ENCODE peak calls at places on chromosomes 6 and 20, in eight cellular contexts. One of them, this sample, is unnamed.

GRCh38 chr20:49706548-49707517 is 6.8 kb downstream of the B4GALT5 start:
- DNase-seq in activated CD4-positive, alpha-beta memory T cell treated with anti-CD3 and anti-CD28 coated beads, Interleukin-2, amount 10 ng/mL, durations not matched to agents 7 days and 5 days: no peak
- DNase-seq in ELF-1: no peak
- DNase-seq in lower lobe of right lung: no peak
- DNase-seq in LoVo: no peak
- DNase-seq in tibial nerve: no peak
- DNase-seq in A172: no peak
- DNase-seq in anterior cingulate cortex: no peak
- DNase-seq in this sample: no peak

GRCh38 chr6:106181664-106182418 is 95.7 kb downstream of the PRDM1 start:
- DNase-seq in activated CD4-positive, alpha-beta memory T cell treated with anti-CD3 and anti-CD28 coated beads, Interleukin-2, amount 10 ng/mL, durations not matched to agents 7 days and 5 days: no peak
- DNase-seq in ELF-1: no peak
- DNase-seq in lower lobe of right lung: no peak
- DNase-seq in LoVo: no peak
- DNase-seq in tibial nerve: no peak
- DNase-seq in A172: peak; percentile 80
- DNase-seq in anterior cingulate cortex: no peak
- DNase-seq in this sample: no peak

GRCh38 chr6:34232901-34233300 is 3.8 kb upstream of the HMGA1 start:
- DNase-seq in activated CD4-positive, alpha-beta memory T cell treated with anti-CD3 and anti-CD28 coated beads, Interleukin-2, amount 10 ng/mL, durations not matched to agents 7 days and 5 days: no peak
- DNase-seq in ELF-1: peak; percentile 12
- DNase-seq in lower lobe of right lung: no peak
- DNase-seq in LoVo: no peak
- DNase-seq in tibial nerve: peak; percentile 1
- DNase-seq in A172: no peak
- DNase-seq in anterior cingulate cortex: no peak
- DNase-seq in this sample: no peak

GRCh38 chr6:125944434-125944816 is 12.1 kb upstream of the HINT3 start:
- DNase-seq in activated CD4-positive, alpha-beta memory T cell treated with anti-CD3 and anti-CD28 coated beads, Interleukin-2, amount 10 ng/mL, durations not matched to agents 7 days and 5 days: no peak
- DNase-seq in ELF-1: no peak
- DNase-seq in lower lobe of right lung: peak; percentile 83
- DNase-seq in LoVo: peak; percentile 52
- DNase-seq in tibial nerve: peak; percentile 21
- DNase-seq in A172: peak; percentile 40
- DNase-seq in anterior cingulate cortex: peak; percentile 72
- DNase-seq in this sample: no peak

GRCh38 chr20:19120569-19120968 is 91.9 kb upstream of the SLC24A3 start:
- DNase-seq in activated CD4-positive, alpha-beta memory T cell treated with anti-CD3 and anti-CD28 coated beads, Interleukin-2, amount 10 ng/mL, durations not matched to agents 7 days and 5 days: no peak
- DNase-seq in ELF-1: no peak
- DNase-seq in lower lobe of right lung: no peak
- DNase-seq in LoVo: no peak
- DNase-seq in tibial nerve: no peak
- DNase-seq in A172: no peak
- DNase-seq in anterior cingulate cortex: no peak
- DNase-seq in this sample: no peak

GRCh38 chr20:48706116-48706656 is 121.6 kb downstream of the PREX1 start:
- DNase-seq in activated CD4-positive, alpha-beta memory T cell treated with anti-CD3 and anti-CD28 coated beads, Interleukin-2, amount 10 ng/mL, durations not matched to agents 7 days and 5 days: no peak
- DNase-seq in ELF-1: no peak
- DNase-seq in lower lobe of right lung: no peak
- DNase-seq in LoVo: no peak
- DNase-seq in tibial nerve: no peak
- DNase-seq in A172: no peak
- DNase-seq in anterior cingulate cortex: no peak
- DNase-seq in this sample: no peak

GRCh38 chr6:71198908-71199307 is 89.7 kb upstream of the OGFRL1 start:
- DNase-seq in activated CD4-positive, alpha-beta memory T cell treated with anti-CD3 and anti-CD28 coated beads, Interleukin-2, amount 10 ng/mL, durations not matched to agents 7 days and 5 days: no peak
- DNase-seq in ELF-1: no peak
- DNase-seq in lower lobe of right lung: no peak
- DNase-seq in LoVo: no peak
- DNase-seq in tibial nerve: no peak
- DNase-seq in A172: no peak
- DNase-seq in anterior cingulate cortex: no peak
- DNase-seq in this sample: no peak

GRCh38 chr6:12436224-12436623 is 146.1 kb downstream of the EDN1 start:
- DNase-seq in activated CD4-positive, alpha-beta memory T cell treated with anti-CD3 and anti-CD28 coated beads, Interleukin-2, amount 10 ng/mL, durations not matched to agents 7 days and 5 days: no peak
- DNase-seq in ELF-1: no peak
- DNase-seq in lower lobe of right lung: no peak
- DNase-seq in LoVo: no peak
- DNase-seq in tibial nerve: no peak
- DNase-seq in A172: no peak
- DNase-seq in anterior cingulate cortex: no peak
- DNase-seq in this sample: no peak

GRCh38 chr6:27650620-27651370 is 177.9 kb upstream of the ZNF184 start:
- DNase-seq in activated CD4-positive, alpha-beta memory T cell treated with anti-CD3 and anti-CD28 coated beads, Interleukin-2, amount 10 ng/mL, durations not matched to agents 7 days and 5 days: peak; percentile 50
- DNase-seq in ELF-1: peak; percentile 85
- DNase-seq in lower lobe of right lung: no peak
- DNase-seq in LoVo: peak; percentile 58
- DNase-seq in tibial nerve: no peak
- DNase-seq in A172: peak; percentile 85
- DNase-seq in anterior cingulate cortex: no peak
- DNase-seq in this sample: peak; percentile 79